ENCODE peak calls at places on chromosomes 1 and 21, in ten cellular contexts. E is AG08396, A is astrocyte of the hippocampus, S is non-pigmented ciliary epithelial cell, M is right atrium auricular region, R is activated T-cell treated with anti-CD3 and anti-CD28 coated beads for 1 hour, P is Caco-2, Z is left ventricle myocardium superior, K is 8988T, W is lung microvascular endothelial cell. O is an unnamed sample.

GRCh38 chr1:21149862-21150432 is 26.8 kb downstream of the EIF4G3 start:
- DNase-seq in M (no peak), W (peak; percentile 40), E (peak; percentile 76), Z (peak; percentile 40), A (peak; percentile 97), R (no peak), P (no peak), S (peak; percentile 82), K (peak; percentile 36), O (no peak)

GRCh38 chr1:185499986-185500626 is 183.1 kb upstream of the IVNS1ABP start:
- DNase-seq in M (no peak), Z (no peak), R (no peak), K (no peak), S (peak; percentile 93), W (no peak), A (peak; percentile 91), E (peak; percentile 56), P (no peak), O (no peak)

GRCh38 chr1:110008971-110009565 is 24.5 kb downstream of the AHCYL1 start:
- DNase-seq in W (no peak), S (no peak), P (no peak), Z (no peak), M (no peak), A (no peak), K (no peak), E (no peak), R (no peak), O (no peak)

GRCh38 chr1:177914603-177915002 is 55.3 kb downstream of the SEC16B start:
- DNase-seq in Z (no peak), A (no peak), M (no peak), S (no peak), E (no peak), P (no peak), K (no peak), R (no peak), W (no peak), O (no peak)

GRCh38 chr21:28337319-28337718 is 655.4 kb downstream of the LTN1 start:
- DNase-seq in R (no peak), A (peak; percentile 28), P (no peak), K (no peak), Z (no peak), M (no peak), E (no peak), W (peak; percentile 61), S (no peak), O (peak; percentile 33)

GRCh38 chr1:221776495-221777413 is 34.9 kb upstream of the DUSP10 start:
- DNase-seq in P (no peak), Z (no peak), K (no peak), W (peak; percentile 30), A (no peak), M (no peak), S (no peak), R (no peak), E (no peak), O (no peak)

GRCh38 chr21:16775056-16775455 is 737.8 kb upstream of the CXADR start:
- DNase-seq in E (no peak), P (no peak), Z (no peak), R (no peak), W (no peak), A (peak; percentile 35), K (no peak), M (no peak), S (no peak), O (no peak)

GRCh38 chr1:41842282-41842681 is 76.4 kb downstream of the HIVEP3 start:
- DNase-seq in Z (no peak), R (no peak), S (no peak), E (no peak), W (no peak), P (no peak), A (no peak), K (no peak), M (no peak), O (no peak)

GRCh38 chr1:47262787-47263413 is 30.9 kb upstream of the TAL1 start:
- DNase-seq in Z (no peak), M (no peak), K (no peak), P (peak; percentile 46), W (peak; percentile 82), A (peak; percentile 45), E (peak; percentile 50), R (peak; percentile 7), S (no peak), O (peak; percentile 45)

GRCh38 chr1:183370399-183371058 is 47.7 kb downstream of the NMNAT2 start:
- DNase-seq in S (no peak), K (no peak), W (no peak), Z (no peak), E (no peak), A (no peak), R (no peak), M (no peak), P (no peak), O (no peak)

GRCh38 chr1:53198241-53198651 is 1.6 kb downstream of the CPT2 start:
- DNase-seq in P (no peak), K (no peak), W (no peak), M (no peak), E (no peak), S (no peak), A (no peak), R (no peak), Z (no peak), O (no peak)

GRCh38 chr1:195594322-195594721 is 1013.9 kb downstream of the KCNT2 start:
- DNase-seq in M (no peak), R (no peak), S (no peak), E (no peak), W (no peak), K (no peak), P (no peak), A (no peak), Z (no peak), O (no peak)

GRCh38 chr1:211944733-211945500 is 90.4 kb downstream of the INTS7 start:
- DNase-seq in K (peak; percentile 46), R (no peak), P (peak; percentile 64), S (no peak), A (peak; percentile 77), E (peak; percentile 26), M (no peak), Z (no peak), W (no peak), O (no peak)

GRCh38 chr1:85502171-85502570 is 37.2 kb upstream of the DDAH1 start:
- DNase-seq in P (no peak), K (no peak), A (no peak), M (no peak), W (no peak), S (no peak), Z (no peak), R (no peak), E (peak; percentile 32), O (no peak)

GRCh38 chr1:227486559-227486958 is 76.8 kb upstream of the ZNF678 start:
- DNase-seq in W (no peak), P (no peak), S (no peak), Z (no peak), R (no peak), K (no peak), M (no peak), A (no peak), E (no peak), O (no peak)

GRCh38 chr1:77407738-77408375 is 126.0 kb downstream of the AK5 start:
- DNase-seq in S (no peak), P (no peak), W (peak; percentile 79), Z (no peak), K (no peak), M (no peak), A (peak; percentile 61), E (no peak), R (no peak), O (no peak)

GRCh38 chr1:151846062-151846568 is 6.5 kb upstream of the C2CD4D start:
- DNase-seq in K (no peak), E (peak; percentile 69), S (peak; percentile 20), R (no peak), P (no peak), A (peak; percentile 66), M (no peak), Z (no peak), W (peak; percentile 35), O (no peak)

GRCh38 chr1:181152892-181153633 is 64.6 kb downstream of the IER5 start:
- DNase-seq in W (peak; percentile 75), Z (peak; percentile 93), S (peak; percentile 88), E (peak; percentile 61), A (peak; percentile 90), R (no peak), K (no peak), M (peak; percentile 90), P (no peak), O (no peak)

GRCh38 chr1:47440052-47440848 is 2.4 kb downstream of the FOXD2 start:
- DNase-seq in R (no peak), P (no peak), W (no peak), K (no peak), M (no peak), E (no peak), A (no peak), Z (no peak), S (no peak), O (no peak)

GRCh38 chr1:205668951-205669340 is 11.4 kb downstream of the SLC45A3 start:
- DNase-seq in P (peak; percentile 35), M (no peak), W (no peak), S (no peak), A (no peak), K (no peak), E (no peak), Z (no peak), R (no peak), O (no peak)

GRCh38 chr1:111227875-111228747 is 598 bp downstream of the CHI3L2 start:
- DNase-seq in P (no peak), M (peak; percentile 67), R (no peak), S (peak; percentile 68), K (no peak), A (peak; percentile 91), W (peak; percentile 60), Z (peak; percentile 52), E (peak; percentile 86), O (no peak)

GRCh38 chr1:64960731-64961130 is 5.6 kb downstream of the JAK1 start:
- DNase-seq in E (no peak), R (no peak), M (no peak), Z (no peak), P (no peak), A (no peak), S (no peak), W (no peak), K (no peak), O (no peak)

GRCh38 chr1:45378184-45378583 is 37.9 kb upstream of the MUTYH start:
- DNase-seq in R (no peak), Z (no peak), M (no peak), S (no peak), E (no peak), K (no peak), W (no peak), A (no peak), P (no peak), O (no peak)

GRCh38 chr1:43543567-43543966 is 12.9 kb downstream of the PTPRF start:
- DNase-seq in R (no peak), S (no peak), K (no peak), A (no peak), P (no peak), E (no peak), M (no peak), Z (no peak), W (no peak), O (no peak)

GRCh38 chr1:9443913-9444445 is 95.3 kb upstream of the SLC25A33 start:
- DNase-seq in E (no peak), K (no peak), A (peak; percentile 56), R (no peak), W (no peak), S (no peak), P (peak; percentile 69), Z (no peak), M (no peak), O (no peak)

GRCh38 chr1:185556551-185556950 is 177.6 kb upstream of the HMCN1 start:
- DNase-seq in S (no peak), P (no peak), E (no peak), Z (no peak), A (no peak), M (no peak), R (no peak), W (no peak), K (no peak), O (no peak)

GRCh38 chr1:12052008-12052573 is 11.0 kb upstream of the TNFRSF8 start:
- DNase-seq in M (peak; percentile 81), S (peak; percentile 46), E (peak; percentile 92), Z (peak; percentile 65), A (peak; percentile 86), P (peak; percentile 59), W (peak; percentile 15), R (no peak), K (no peak), O (no peak)

GRCh38 chr1:203871114-203871875 is 9.9 kb downstream of the SNRPE start:
- DNase-seq in K (peak; percentile 42), M (no peak), Z (no peak), A (peak; percentile 85), E (peak; percentile 82), S (no peak), W (peak; percentile 84), R (no peak), P (peak; percentile 48), O (no peak)